ENCODE peak calls at places on chromosomes 16 and 17, in ten cellular contexts. T, X, A, P, S, Q, W, O, F and B are unnamed samples. For H3K4me1, the result is how much of the 10 kb centered on the place peaks cover.

GRCh38 chr16:14181371-14182050 is 110.4 kb downstream of the MRTFB start:
- DNase-seq in A (no peak), O (no peak), T (no peak), Q (no peak), X (no peak), S (peak), W (no peak), F (no peak), P (peak), B (peak)

GRCh38 chr17:503449-503700 is 150.8 kb upstream of the RPH3AL start:
- DNase-seq in T (no peak), O (no peak), P (no peak), W (no peak), Q (no peak), A (no peak), S (no peak), X (no peak), F (no peak), B (no peak)

GRCh38 chr17:1067282-1067956 is 70.5 kb downstream of the TIMM22 start:
- DNase-seq in P (no peak), W (no peak), O (no peak), A (no peak), Q (no peak), X (peak), S (peak), F (no peak), T (no peak), B (no peak)

GRCh38 chr16:68760671-68761275 is 23.7 kb downstream of the CDH1 start:
- DNase-seq in O (no peak), W (no peak), X (no peak), Q (no peak), F (no peak), A (no peak), P (peak), T (peak), S (peak), B (peak)

GRCh38 chr17:73401911-73402310 is 90.1 kb upstream of the CDC42EP4 start:
- DNase-seq in Q (no peak), A (no peak), W (no peak), X (no peak), F (no peak), O (no peak), S (no peak), T (no peak), P (peak), B (no peak)

GRCh38 chr16:2513405-2514332 is at the start of gene ATP6V0C:
- DNase-seq in T (peak), P (peak), S (peak), X (peak), W (peak), A (peak), F (peak), Q (peak), O (peak), B (peak)

GRCh38 chr17:34367486-34368270 is 4.6 kb upstream of the CCL1 start:
- DNase-seq in A (no peak), X (no peak), S (no peak), Q (no peak), T (no peak), W (no peak), O (no peak), P (no peak), F (no peak), B (no peak)

GRCh38 chr16:68707341-68708152 is 29.5 kb upstream of the CDH1 start:
- DNase-seq in O (no peak), F (no peak), A (no peak), P (no peak), S (peak), T (peak), X (peak), W (no peak), Q (peak), B (no peak)

GRCh38 chr17:39573447-39574298 is 34.0 kb downstream of the NEUROD2 start:
- DNase-seq in T (peak), W (peak), X (peak), O (peak), A (peak), P (peak), F (peak), Q (peak), S (peak), B (peak)

GRCh38 chr16:71289732-71290062 is 495 bp upstream of the CMTR2 start:
- DNase-seq in F (no peak), Q (no peak), P (no peak), X (no peak), W (no peak), S (no peak), A (no peak), T (no peak), O (no peak), B (no peak)

GRCh38 chr16:2337431-2338296 is 2.9 kb downstream of the ABCA3 start:
- DNase-seq in O (no peak), X (no peak), A (no peak), Q (no peak), P (no peak), W (no peak), T (no peak), F (no peak), S (no peak), B (no peak)

GRCh38 chr16:86740817-86741799 is 162.8 kb downstream of the FOXL1 start:
- DNase-seq in X (no peak), W (no peak), A (no peak), S (peak), P (peak), T (no peak), Q (no peak), F (no peak), O (peak), B (peak)

GRCh38 chr17:8192070-8192815 is 2.3 kb upstream of the BORCS6 start:
- DNase-seq in P (peak), O (peak), W (peak), Q (no peak), A (peak), F (peak), X (peak), T (peak), S (peak), B (peak)

GRCh38 chr16:82481455-82481854 is 145.3 kb upstream of the CDH13 start:
- DNase-seq in S (no peak), F (no peak), Q (no peak), W (no peak), X (no peak), A (no peak), T (no peak), P (peak), O (no peak), B (peak)

GRCh38 chr16:54526916-54527315 is 240.3 kb upstream of the IRX3 start:
- DNase-seq in A (no peak), S (no peak), T (no peak), Q (no peak), X (no peak), O (no peak), F (no peak), W (no peak), P (no peak), B (peak)

GRCh38 chr17:30429155-30429554 is 48.1 kb upstream of the GOSR1 start:
- DNase-seq in A (no peak), W (no peak), S (no peak), T (no peak), X (no peak), F (no peak), Q (no peak), P (peak), O (no peak), B (peak)

GRCh38 chr16:8887438-8887765 is 5.3 kb downstream of the LITAFD start:
- DNase-seq in T (no peak), P (no peak), F (no peak), O (no peak), Q (no peak), X (no peak), W (no peak), S (no peak), A (no peak), B (no peak)

GRCh38 chr17:12068946-12069345 is 48.3 kb downstream of the MAP2K4 start:
- DNase-seq in W (no peak), T (no peak), Q (no peak), O (no peak), X (no peak), A (no peak), P (peak), F (no peak), S (no peak), B (peak)

GRCh38 chr16:26071383-26071782 is 379.6 kb downstream of the HS3ST4 start:
- DNase-seq in A (no peak), F (no peak), X (no peak), P (no peak), O (no peak), W (no peak), Q (no peak), T (no peak), S (no peak), B (no peak)

GRCh38 chr17:50634123-50634914 is at the start of gene ABCC3:
- DNase-seq in T (peak), S (peak), W (no peak), A (no peak), X (peak), F (no peak), O (no peak), P (no peak), Q (no peak), B (peak)

GRCh38 chr17:72725432-72726068 is 366.9 kb downstream of the SLC39A11 start:
- DNase-seq in S (peak), T (peak), A (peak), F (no peak), O (no peak), Q (peak), P (peak), X (peak), W (no peak), B (peak)

GRCh38 chr17:39548494-39548893 is 59.2 kb downstream of the NEUROD2 start:
- DNase-seq in F (no peak), S (no peak), P (no peak), X (no peak), Q (no peak), A (no peak), T (no peak), W (no peak), O (no peak), B (peak)

GRCh38 chr17:79664925-79665738 is 54.3 kb upstream of the RBFOX3 start:
- DNase-seq in P (no peak), O (no peak), S (peak), Q (peak), A (no peak), F (peak), W (peak), X (peak), T (peak), B (peak)

GRCh38 chr17:65079489-65079900 is 23.0 kb upstream of the GNA13 start:
- DNase-seq in T (no peak), O (no peak), P (no peak), A (no peak), Q (no peak), S (no peak), W (no peak), X (no peak), F (no peak), B (no peak)

GRCh38 chr17:55609737-55610201 is 98.5 kb upstream of the SMIM36 start:
- DNase-seq in O (no peak), P (peak), Q (no peak), F (peak), X (peak), W (no peak), T (peak), S (peak), A (no peak), B (peak)

GRCh38 chr17:62898239-62898864 is 67.7 kb upstream of the TANC2 start:
- DNase-seq in W (no peak), O (no peak), F (no peak), P (no peak), Q (no peak), X (no peak), A (no peak), T (no peak), S (no peak), B (peak)

GRCh38 chr16:27374794-27375499 is 27.0 kb upstream of the IL21R start:
- DNase-seq in W (peak), T (peak), F (peak), O (no peak), P (peak), Q (peak), S (peak), A (no peak), X (peak), B (peak)
- H3K4me1 ChIP-seq in W (under half), T (under half), F (under half), O (under half), P (under half), Q (under half), S (under half), A (half or more), X (under half), B (under half)

GRCh38 chr17:4842376-4842775 is 9.2 kb downstream of the MINK1 start:
- DNase-seq in X (no peak), A (no peak), S (no peak), Q (no peak), T (no peak), W (no peak), O (no peak), F (no peak), P (no peak), B (no peak)

GRCh38 chr17:4845128-4845527 is 12.0 kb downstream of the MINK1 start:
- DNase-seq in X (no peak), A (no peak), F (no peak), P (no peak), W (no peak), Q (no peak), S (no peak), T (no peak), O (no peak), B (no peak)

GRCh38 chr17:4839965-4840892 is 7.1 kb downstream of the MINK1 start:
- DNase-seq in X (no peak), T (no peak), W (no peak), S (peak), A (no peak), Q (no peak), F (no peak), P (peak), O (no peak), B (no peak)

GRCh38 chr17:4840893-4841242 is 7.7 kb downstream of the MINK1 start:
- DNase-seq in F (no peak), O (no peak), P (no peak), Q (no peak), X (no peak), T (no peak), S (peak), A (no peak), W (no peak), B (no peak)

DNA sequence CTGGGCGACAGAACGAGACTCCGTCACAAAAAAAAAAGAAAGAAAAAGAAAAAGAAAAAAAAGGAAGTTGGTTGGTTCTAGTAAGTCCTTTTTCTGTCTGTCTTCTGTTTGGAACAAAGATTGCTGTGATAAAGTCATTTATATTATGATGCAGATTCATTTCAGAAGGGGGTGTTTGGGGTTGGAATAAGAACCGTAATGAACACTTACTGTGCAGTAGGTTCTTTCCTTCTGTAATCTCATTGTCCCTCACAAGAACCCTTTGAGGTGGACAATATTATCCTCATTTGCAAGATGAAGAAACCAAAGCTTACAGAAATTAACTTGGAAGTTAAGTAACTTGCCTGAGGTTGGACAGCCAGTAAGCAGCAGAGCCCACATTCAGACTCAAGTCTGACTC is 10.3 kb downstream of the MINK1 start:
- DNase-seq in T (no peak), S (no peak), W (no peak), Q (no peak), F (no peak), A (no peak), P (no peak), X (no peak), O (no peak), B (no peak)
- H3K4me1 ChIP-seq in T (under half), S (under half), W (under half), Q (under half), F (under half), A (under half), P (under half), X (half or more), O (under half), B (under half)

GRCh38 chr17:41298458-41299135 is 4.1 kb downstream of the KRTAP29-1 start:
- DNase-seq in Q (no peak), P (no peak), W (no peak), F (no peak), X (no peak), O (no peak), T (no peak), A (no peak), S (no peak), B (no peak)
- H3K4me1 ChIP-seq in Q (under half), P (under half), W (under half), F (under half), X (under half), O (under half), T (under half), A (under half), S (under half), B (under half)

GRCh38 chr16:85175724-85176233 is 63.5 kb upstream of the CIBAR2 start:
- DNase-seq in X (no peak), Q (no peak), S (no peak), F (no peak), P (no peak), O (no peak), W (no peak), T (no peak), A (no peak), B (no peak)

GRCh38 chr16:85172465-85173071 is 60.3 kb upstream of the CIBAR2 start:
- DNase-seq in A (no peak), S (peak), P (peak), F (no peak), O (no peak), Q (peak), T (no peak), X (no peak), W (no peak), B (peak)

GRCh38 chr16:85174871-85175723 is 62.8 kb upstream of the CIBAR2 start:
- DNase-seq in F (no peak), A (no peak), X (no peak), Q (no peak), P (peak), W (no peak), S (peak), T (no peak), O (no peak), B (peak)

GRCh38 chr16:85173077-85173980 is 61.1 kb upstream of the CIBAR2 start:
- DNase-seq in T (no peak), Q (peak), P (peak), S (peak), W (no peak), F (no peak), O (no peak), X (no peak), A (no peak), B (peak)

GRCh38 chr16:85173981-85174751 is 61.9 kb upstream of the CIBAR2 start:
- DNase-seq in S (peak), W (no peak), P (peak), A (no peak), X (no peak), O (no peak), Q (peak), T (peak), F (no peak), B (peak)
- H3K4me1 ChIP-seq in S (under half), W (under half), P (under half), A (under half), X (half or more), O (half or more), Q (under half), T (half or more), F (under half), B (under half)

GRCh38 chr17:27498615-27499316 is 42.5 kb downstream of the KSR1 start:
- DNase-seq in T (no peak), O (no peak), W (no peak), Q (no peak), X (no peak), A (no peak), P (no peak), S (no peak), F (no peak), B (no peak)
- H3K4me1 ChIP-seq in T (under half), O (under half), W (under half), Q (under half), X (under half), A (under half), P (under half), S (under half), F (under half), B (under half)

GRCh38 chr17:42458497-42459255 is at the start of gene ATP6V0A1:
- DNase-seq in Q (peak), O (peak), F (peak), W (peak), A (peak), S (no peak), X (peak), T (peak), P (peak), B (peak)

GRCh38 chr17:42457107-42457787 is 1.4 kb upstream of the ATP6V0A1 start:
- DNase-seq in Q (no peak), W (no peak), A (no peak), T (no peak), F (no peak), P (no peak), S (no peak), X (no peak), O (no peak), B (peak)

GRCh38 chr17:42453544-42453943 is 5.1 kb upstream of the ATP6V0A1 start:
- DNase-seq in F (no peak), Q (no peak), P (no peak), W (no peak), X (no peak), T (no peak), A (no peak), S (no peak), O (no peak), B (no peak)

GRCh38 chr17:42459256-42459982 is 741 bp downstream of the ATP6V0A1 start:
- DNase-seq in P (peak), T (peak), A (no peak), F (peak), Q (no peak), S (no peak), O (peak), W (peak), X (peak), B (peak)

DNA sequence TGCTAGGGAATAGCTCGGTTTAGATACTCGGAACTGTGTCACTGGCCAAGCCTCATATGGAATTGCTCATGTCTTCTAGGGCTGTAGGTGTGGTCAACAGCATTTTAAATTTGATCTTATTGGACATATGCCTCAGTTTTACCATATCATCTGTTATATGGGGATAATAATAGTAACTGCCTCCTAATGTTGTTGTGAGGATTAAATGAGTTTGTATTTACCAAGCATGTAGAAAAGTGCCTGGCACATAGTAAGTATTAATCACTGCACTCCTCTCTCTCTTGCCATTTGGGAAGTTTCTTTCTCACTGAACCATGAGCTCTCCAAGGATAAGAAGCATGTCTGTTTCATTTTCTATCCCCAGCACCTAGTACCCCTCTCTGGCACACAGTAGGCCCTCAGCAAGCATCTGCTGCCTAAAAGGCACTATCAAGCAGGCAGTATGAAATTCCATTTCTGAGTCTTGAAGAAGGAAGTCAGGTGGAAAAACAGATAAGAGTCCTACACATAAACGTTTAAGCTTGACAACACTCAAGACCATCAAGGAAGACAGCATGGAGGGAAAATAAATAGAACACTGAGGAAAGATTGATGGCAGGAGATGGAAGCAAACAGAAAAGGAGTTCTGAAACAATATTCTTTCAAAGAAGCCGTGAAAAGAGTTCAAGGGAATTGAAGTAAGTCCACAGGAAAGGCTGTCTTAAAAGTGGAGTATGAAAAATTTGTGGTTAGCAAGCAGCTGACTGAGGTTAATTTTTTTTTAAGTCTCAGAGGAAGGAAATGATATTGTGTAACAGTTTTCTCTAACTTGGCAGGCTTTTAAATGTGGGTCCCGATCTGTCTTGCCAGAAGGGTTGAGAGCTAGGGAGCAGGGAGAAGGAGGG is 2.2 kb upstream of the ATP6V0A1 start:
- DNase-seq in S (no peak), Q (no peak), W (no peak), F (no peak), A (peak), X (no peak), O (no peak), T (no peak), P (peak), B (peak)
- H3K4me1 ChIP-seq in S (under half), Q (under half), W (under half), F (under half), A (under half), X (half or more), O (under half), T (under half), P (under half), B (under half)